ENCODE peak calls at places on chromosomes 13 and 19, in four cellular contexts. One of them, this sample, is unnamed.

GRCh38 chr13:27053902-27054595 is 117.6 kb downstream of the USP12 start:
- DNase-seq in activated T-cell treated with anti-CD3 and anti-CD28 coated beads, Interleukin-2, amount 50 U/mL, for 72 hours: no peak
- DNase-seq in NAMALWA: no peak
- DNase-seq in stomach: no peak
- DNase-seq in this sample: no peak

GRCh38 chr13:36919206-36919832 is 719 bp downstream of the SMAD9 start:
- DNase-seq in NAMALWA: no peak
- DNase-seq in stomach: peak; percentile 39
- DNase-seq in activated T-cell treated with anti-CD3 and anti-CD28 coated beads, Interleukin-2, amount 50 U/mL, for 72 hours: peak; percentile 22
- DNase-seq in this sample: no peak

GRCh38 chr13:59635591-59635990 is 528.1 kb downstream of the DIAPH3 start:
- DNase-seq in stomach: no peak
- DNase-seq in activated T-cell treated with anti-CD3 and anti-CD28 coated beads, Interleukin-2, amount 50 U/mL, for 72 hours: no peak
- DNase-seq in NAMALWA: no peak
- DNase-seq in this sample: no peak

GRCh38 chr19:45784096-45784495 is 1.8 kb upstream of the DMPK start:
- DNase-seq in stomach: no peak
- DNase-seq in NAMALWA: no peak
- DNase-seq in activated T-cell treated with anti-CD3 and anti-CD28 coated beads, Interleukin-2, amount 50 U/mL, for 72 hours: no peak
- DNase-seq in this sample: no peak

GRCh38 chr13:19782049-19782726 is 557 bp downstream of the PSPC1 start:
- DNase-seq in NAMALWA: peak; percentile 52
- DNase-seq in stomach: peak; percentile 69
- DNase-seq in activated T-cell treated with anti-CD3 and anti-CD28 coated beads, Interleukin-2, amount 50 U/mL, for 72 hours: peak; percentile 71
- DNase-seq in this sample: peak; percentile 45

GRCh38 chr19:17988161-17988560 is 19.8 kb upstream of the ARRDC2 start:
- DNase-seq in stomach: no peak
- DNase-seq in NAMALWA: no peak
- DNase-seq in activated T-cell treated with anti-CD3 and anti-CD28 coated beads, Interleukin-2, amount 50 U/mL, for 72 hours: no peak
- DNase-seq in this sample: no peak

GRCh38 chr13:48571121-48571901 is 38.4 kb upstream of the RCBTB2 start:
- DNase-seq in NAMALWA: no peak
- DNase-seq in activated T-cell treated with anti-CD3 and anti-CD28 coated beads, Interleukin-2, amount 50 U/mL, for 72 hours: no peak
- DNase-seq in stomach: no peak
- DNase-seq in this sample: peak; percentile 40

GRCh38 chr13:42354246-42355117 is 82.5 kb downstream of the AKAP11 start:
- DNase-seq in NAMALWA: peak; percentile 46
- DNase-seq in activated T-cell treated with anti-CD3 and anti-CD28 coated beads, Interleukin-2, amount 50 U/mL, for 72 hours: peak; percentile 67
- DNase-seq in stomach: no peak
- DNase-seq in this sample: peak; percentile 10

GRCh38 chr13:50690020-50690419 is 153.5 kb downstream of the DLEU7 start:
- DNase-seq in activated T-cell treated with anti-CD3 and anti-CD28 coated beads, Interleukin-2, amount 50 U/mL, for 72 hours: no peak
- DNase-seq in NAMALWA: no peak
- DNase-seq in stomach: no peak
- DNase-seq in this sample: no peak

GRCh38 chr13:31380728-31381127 is 181.0 kb downstream of the B3GLCT start:
- DNase-seq in stomach: no peak
- DNase-seq in activated T-cell treated with anti-CD3 and anti-CD28 coated beads, Interleukin-2, amount 50 U/mL, for 72 hours: no peak
- DNase-seq in NAMALWA: no peak
- DNase-seq in this sample: no peak

GRCh38 chr13:59043016-59043415 is 1120.7 kb downstream of the DIAPH3 start:
- DNase-seq in stomach: no peak
- DNase-seq in NAMALWA: no peak
- DNase-seq in activated T-cell treated with anti-CD3 and anti-CD28 coated beads, Interleukin-2, amount 50 U/mL, for 72 hours: no peak
- DNase-seq in this sample: no peak

GRCh38 chr13:65901723-65902122 is 1328.4 kb downstream of the PCDH9 start:
- DNase-seq in NAMALWA: no peak
- DNase-seq in stomach: no peak
- DNase-seq in activated T-cell treated with anti-CD3 and anti-CD28 coated beads, Interleukin-2, amount 50 U/mL, for 72 hours: no peak
- DNase-seq in this sample: no peak

GRCh38 chr13:57832187-57832586 is 200.6 kb downstream of the PCDH17 start:
- DNase-seq in NAMALWA: no peak
- DNase-seq in activated T-cell treated with anti-CD3 and anti-CD28 coated beads, Interleukin-2, amount 50 U/mL, for 72 hours: no peak
- DNase-seq in stomach: no peak
- DNase-seq in this sample: no peak

GRCh38 chr19:37936166-37936565 is 29.2 kb downstream of the SIPA1L3 start:
- DNase-seq in activated T-cell treated with anti-CD3 and anti-CD28 coated beads, Interleukin-2, amount 50 U/mL, for 72 hours: no peak
- DNase-seq in stomach: peak; percentile 75
- DNase-seq in NAMALWA: no peak
- DNase-seq in this sample: peak; percentile 86

GRCh38 chr13:75402787-75403186 is 79.2 kb downstream of the TBC1D4 start:
- DNase-seq in NAMALWA: no peak
- DNase-seq in stomach: no peak
- DNase-seq in activated T-cell treated with anti-CD3 and anti-CD28 coated beads, Interleukin-2, amount 50 U/mL, for 72 hours: no peak
- DNase-seq in this sample: no peak

GRCh38 chr19:5141278-5141925 is 172.5 kb downstream of the KDM4B start:
- DNase-seq in activated T-cell treated with anti-CD3 and anti-CD28 coated beads, Interleukin-2, amount 50 U/mL, for 72 hours: no peak
- DNase-seq in NAMALWA: no peak
- DNase-seq in stomach: no peak
- DNase-seq in this sample: no peak

GRCh38 chr13:21006141-21007005 is 55.0 kb downstream of the LATS2 start:
- DNase-seq in stomach: no peak
- DNase-seq in NAMALWA: no peak
- DNase-seq in activated T-cell treated with anti-CD3 and anti-CD28 coated beads, Interleukin-2, amount 50 U/mL, for 72 hours: no peak
- DNase-seq in this sample: no peak

GRCh38 chr13:112103971-112104872 is 37.3 kb downstream of the SOX1 start:
- DNase-seq in activated T-cell treated with anti-CD3 and anti-CD28 coated beads, Interleukin-2, amount 50 U/mL, for 72 hours: no peak
- DNase-seq in stomach: no peak
- DNase-seq in NAMALWA: no peak
- DNase-seq in this sample: no peak

GRCh38 chr13:96473463-96474157 is 383.7 kb downstream of the HS6ST3 start:
- DNase-seq in activated T-cell treated with anti-CD3 and anti-CD28 coated beads, Interleukin-2, amount 50 U/mL, for 72 hours: no peak
- DNase-seq in NAMALWA: no peak
- DNase-seq in stomach: no peak
- DNase-seq in this sample: no peak

GRCh38 chr13:50322006-50322405 is 306.8 kb downstream of the KCNRG start:
- DNase-seq in stomach: no peak
- DNase-seq in NAMALWA: no peak
- DNase-seq in activated T-cell treated with anti-CD3 and anti-CD28 coated beads, Interleukin-2, amount 50 U/mL, for 72 hours: no peak
- DNase-seq in this sample: no peak

GRCh38 chr13:100392709-100393630 is 195.6 kb downstream of the GGACT start:
- DNase-seq in activated T-cell treated with anti-CD3 and anti-CD28 coated beads, Interleukin-2, amount 50 U/mL, for 72 hours: peak; percentile 84
- DNase-seq in NAMALWA: no peak
- DNase-seq in stomach: peak; percentile 69
- DNase-seq in this sample: peak; percentile 90

GRCh38 chr13:98941118-98941517 is 36.7 kb downstream of the DOCK9 start:
- DNase-seq in stomach: no peak
- DNase-seq in NAMALWA: no peak
- DNase-seq in activated T-cell treated with anti-CD3 and anti-CD28 coated beads, Interleukin-2, amount 50 U/mL, for 72 hours: no peak
- DNase-seq in this sample: no peak

GRCh38 chr13:79581870-79582315 is 100.9 kb downstream of the NDFIP2 start:
- DNase-seq in NAMALWA: no peak
- DNase-seq in stomach: no peak
- DNase-seq in activated T-cell treated with anti-CD3 and anti-CD28 coated beads, Interleukin-2, amount 50 U/mL, for 72 hours: no peak
- DNase-seq in this sample: no peak

GRCh38 chr13:79501538-79502232 is 20.7 kb downstream of the NDFIP2 start:
- DNase-seq in activated T-cell treated with anti-CD3 and anti-CD28 coated beads, Interleukin-2, amount 50 U/mL, for 72 hours: no peak
- DNase-seq in NAMALWA: no peak
- DNase-seq in stomach: no peak
- DNase-seq in this sample: no peak

GRCh38 chr13:44151474-44151873 is 222.2 kb upstream of the SERP2 start:
- DNase-seq in NAMALWA: no peak
- DNase-seq in activated T-cell treated with anti-CD3 and anti-CD28 coated beads, Interleukin-2, amount 50 U/mL, for 72 hours: no peak
- DNase-seq in stomach: no peak
- DNase-seq in this sample: no peak

This sample was measured in mucosa of gallbladder.